ENCODE peak calls at places on chromosomes 6 and 20, in four cellular contexts. N is GM12878, T is H1, X is K562. V is an unnamed sample.

GRCh38 chr6:8434727-8435092 is 635 bp downstream of the SLC35B3 start:
- DNase-seq in N (no peak), T (no peak), X (no peak), V (no peak)

GRCh38 chr20:2131366-2131765 is 29.7 kb downstream of the STK35 start:
- DNase-seq in N (no peak), T (no peak), X (no peak), V (no peak)

GRCh38 chr20:18288748-18289705 is 700 bp downstream of the ZNF133 start:
- DNase-seq in N (no peak), T (no peak), X (peak; percentile 11), V (peak; percentile 42)

GRCh38 chr20:58585753-58586540 is 65.1 kb upstream of the STX16 start:
- DNase-seq in N (no peak), T (no peak), X (no peak), V (no peak)

GRCh38 chr20:51376121-51376520 is 166.4 kb downstream of the NFATC2 start:
- DNase-seq in N (no peak), T (no peak), X (no peak), V (no peak)

GRCh38 chr6:80022803-80023202 is 18.4 kb downstream of the TTK start:
- DNase-seq in N (no peak), T (no peak), X (no peak), V (no peak)

GRCh38 chr20:63103402-63104311 is 96.9 kb upstream of the BHLHE23 start:
- DNase-seq in N (no peak), T (no peak), X (no peak), V (no peak)

GRCh38 chr20:51128198-51128597 is 105.3 kb upstream of the KCNG1 start:
- DNase-seq in N (no peak), T (no peak), X (no peak), V (no peak)

GRCh38 chr20:44961024-44961866 is 1.0 kb upstream of the TOMM34 start:
- DNase-seq in N (no peak), T (no peak), X (no peak), V (peak; percentile 34)

GRCh38 chr6:62345962-62346689 is 60.1 kb upstream of the KHDRBS2 start:
- DNase-seq in N (no peak), T (no peak), X (no peak), V (no peak)

GRCh38 chr20:57655812-57656161 is 35.6 kb upstream of the ZBP1 start:
- DNase-seq in N (no peak), T (no peak), X (no peak), V (no peak)

GRCh38 chr6:78867020-78867369 is 356 bp upstream of the IRAK1BP1 start:
- DNase-seq in N (no peak), T (no peak), X (no peak), V (no peak)

GRCh38 chr6:109834595-109835437 is 143.3 kb upstream of the GPR6 start:
- DNase-seq in N (no peak), T (no peak), X (no peak), V (no peak)

GRCh38 chr20:5008743-5009142 is 7.4 kb upstream of the SLC23A2 start:
- DNase-seq in N (no peak), T (no peak), X (no peak), V (no peak)

GRCh38 chr6:144160452-144160851 is 10.1 kb downstream of the STX11 start:
- DNase-seq in N (no peak), T (no peak), X (no peak), V (no peak)

GRCh38 chr6:54717849-54718455 is 128.6 kb upstream of the FAM83B start:
- DNase-seq in N (peak; percentile 20), T (no peak), X (peak; percentile 57), V (peak; percentile 77)

GRCh38 chr20:9884666-9885065 is 45.8 kb upstream of the PAK5 start:
- DNase-seq in N (no peak), T (no peak), X (no peak), V (no peak)

GRCh38 chr20:32675223-32675975 is 1.7 kb upstream of the C20orf203 start:
- DNase-seq in N (no peak), T (no peak), X (no peak), V (no peak)

GRCh38 chr6:15244605-15245360 is 1.1 kb upstream of the JARID2 start:
- DNase-seq in N (no peak), T (no peak), X (peak; percentile 94), V (peak; percentile 55)

GRCh38 chr6:137731960-137732616 is 135.0 kb upstream of the TNFAIP3 start:
- DNase-seq in N (no peak), T (no peak), X (no peak), V (peak; percentile 99)

GRCh38 chr6:104537185-104537584 is 322.5 kb downstream of the HACE1 start:
- DNase-seq in N (no peak), T (no peak), X (no peak), V (no peak)

GRCh38 chr6:56450882-56451739 is 191.6 kb downstream of the DST start:
- DNase-seq in N (no peak), T (no peak), X (no peak), V (peak; percentile 55)

DNA sequence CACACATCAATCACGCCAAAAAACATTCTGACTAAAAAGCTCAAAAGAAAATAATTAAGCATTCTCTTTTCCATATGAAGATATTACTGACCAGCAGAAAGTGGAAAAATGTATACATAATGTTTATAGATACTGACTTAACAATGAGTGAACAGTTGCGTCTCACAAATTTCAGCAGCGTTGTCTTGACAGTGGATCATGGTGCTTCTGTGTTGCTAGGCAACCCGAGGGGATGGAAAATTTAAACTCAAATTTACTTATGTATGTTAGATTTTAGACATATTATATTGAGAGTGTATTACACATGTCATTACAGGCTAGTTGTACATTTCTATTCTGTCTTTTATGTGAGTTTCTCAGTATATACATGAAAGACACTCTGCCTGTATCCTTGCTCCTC is 110.2 kb downstream of the LAMA2 start:
- DNase-seq in N (no peak), T (no peak), X (no peak), V (no peak)
- TF ChIP-seq CREB1 in N (no peak), T (no peak), X (no peak), V (no peak)

GRCh38 chr6:39302669-39303424 is 11.4 kb downstream of the KCNK17 start:
- DNase-seq in N (peak; percentile 39), T (peak; percentile 73), X (peak; percentile 93), V (peak; percentile 66)
- H3K4me2 ChIP-seq in N (peak overlapping the region; percentile 57), T (peak overlapping the region; percentile 35), X (peak overlapping the region; percentile 60), V (peak overlapping the region; percentile 13)

GRCh38 chr20:46023999-46024398 is 5.0 kb upstream of the SLC12A5 start:
- DNase-seq in N (no peak), T (no peak), X (no peak), V (no peak)

GRCh38 chr20:46020515-46020914 is 8.5 kb upstream of the SLC12A5 start:
- DNase-seq in N (no peak), T (no peak), X (no peak), V (no peak)

GRCh38 chr20:46022411-46023147 is 6.4 kb upstream of the SLC12A5 start:
- DNase-seq in N (no peak), T (no peak), X (peak; percentile 74), V (peak; percentile 52)

GRCh38 chr20:46023148-46023484 is 5.9 kb upstream of the SLC12A5 start:
- DNase-seq in N (no peak), T (no peak), X (no peak), V (no peak)

GRCh38 chr20:46021361-46022359 is 7.4 kb upstream of the SLC12A5 start:
- DNase-seq in N (no peak), T (peak; percentile 94), X (peak; percentile 96), V (peak; percentile 69)
- TF ChIP-seq ATF2 in N (no peak), T (no peak), X (no peak), V (peak; percentile 32)

GRCh38 chr20:373171-373890 is 7.2 kb upstream of the TRIB3 start:
- DNase-seq in N (no peak), T (no peak), X (peak; percentile 73), V (peak; percentile 87)
- TF ChIP-seq CREB1 in N (peak; percentile 76), T (peak; percentile 48), X (peak; percentile 95), V (no peak)

GRCh38 chr20:20552076-20552475 is 160.4 kb downstream of the RALGAPA2 start:
- DNase-seq in N (no peak), T (no peak), X (no peak), V (no peak)
- H3K4me2 ChIP-seq in N (no peak overlapping the region), T (no peak overlapping the region), X (no peak overlapping the region), V (no peak overlapping the region)

GRCh38 chr6:152314483-152314832 is 322.7 kb downstream of the SYNE1 start:
- DNase-seq in N (no peak), T (no peak), X (no peak), V (no peak)

GRCh38 chr6:152316024-152316423 is 321.1 kb downstream of the SYNE1 start:
- DNase-seq in N (no peak), T (no peak), X (no peak), V (no peak)

GRCh38 chr6:152323376-152323775 is 313.8 kb downstream of the SYNE1 start:
- DNase-seq in N (no peak), T (no peak), X (no peak), V (no peak)

GRCh38 chr6:152313542-152314482 is 323.4 kb downstream of the SYNE1 start:
- DNase-seq in N (no peak), T (no peak), X (no peak), V (peak; percentile 89)

GRCh38 chr6:152318278-152318677 is 318.9 kb downstream of the SYNE1 start:
- DNase-seq in N (no peak), T (no peak), X (no peak), V (no peak)
- TF ChIP-seq ATF2 in N (no peak), T (no peak), X (no peak), V (no peak)

GRCh38 chr20:49247792-49248191 is 28.6 kb downstream of the DDX27 start:
- DNase-seq in N (no peak), T (no peak), X (no peak), V (no peak)
- TF ChIP-seq CREB1 in N (no peak), T (no peak), X (no peak), V (no peak)

V was measured in HepG2.